ENCODE peak calls at places on chromosomes 6 and 20, in four cellular contexts. L is GM23248, O is neural progenitor cell, R is PC-3. G is an unnamed sample.

GRCh38 chr6:161301338-161301737 is 27.5 kb upstream of the AGPAT4 start:
- DNase-seq in L (peak), R (no peak), O (no peak), G (peak)

GRCh38 chr6:105675715-105676397 is 273.0 kb upstream of the PREP start:
- DNase-seq in L (peak), R (peak), O (peak), G (peak)

GRCh38 chr20:8721098-8721497 is 347.8 kb upstream of the PLCB4 start:
- DNase-seq in O (peak), L (peak), R (peak), G (peak)

GRCh38 chr20:63497946-63498935 is 642 bp downstream of the EEF1A2 start:
- DNase-seq in L (peak), O (no peak), R (peak), G (peak)

GRCh38 chr6:147138841-147139240 is 65.4 kb upstream of the STXBP5 start:
- DNase-seq in O (no peak), R (no peak), L (no peak), G (no peak)

GRCh38 chr20:52972965-52973819 is 1.0 kb downstream of the TSHZ2 start:
- DNase-seq in O (peak), L (peak), R (no peak), G (peak)

GRCh38 chr20:61643631-61644386 is 391.7 kb downstream of the CDH4 start:
- DNase-seq in O (no peak), L (no peak), R (no peak), G (no peak)

GRCh38 chr20:38685853-38686473 is 38.3 kb upstream of the SLC32A1 start:
- DNase-seq in L (peak), R (peak), O (peak), G (peak)

GRCh38 chr20:4811661-4812181 is 90.0 kb downstream of the PRND start:
- DNase-seq in O (no peak), R (no peak), L (no peak), G (no peak)

GRCh38 chr6:106486236-106486635 is 125.7 kb downstream of the CRYBG1 start:
- DNase-seq in R (no peak), O (no peak), L (peak), G (no peak)

GRCh38 chr20:62953167-62953838 is 794 bp downstream of the SLC17A9 start:
- DNase-seq in L (peak), R (no peak), O (no peak), G (peak)

GRCh38 chr6:108798672-108799355 is 49.4 kb upstream of the ARMC2 start:
- DNase-seq in O (peak), R (no peak), L (no peak), G (no peak)

GRCh38 chr6:85261250-85261649 is 188.6 kb upstream of the NT5E start:
- DNase-seq in R (no peak), O (no peak), L (peak), G (no peak)

GRCh38 chr6:43171284-43172126 is 436 bp downstream of the SRF start:
- DNase-seq in L (peak), O (peak), R (no peak), G (peak)

GRCh38 chr6:139308936-139309603 is 17.3 kb upstream of the TXLNB start:
- DNase-seq in R (peak), O (no peak), L (peak), G (peak)

GRCh38 chr6:121210943-121211342 is 123.3 kb downstream of the TBC1D32 start:
- DNase-seq in O (no peak), L (no peak), R (no peak), G (no peak)

GRCh38 chr20:15339264-15339663 is 1001.9 kb upstream of the FLRT3 start:
- DNase-seq in R (peak), L (no peak), O (no peak), G (no peak)
- TF ChIP-seq EZH2phosphoT487 in R (no peak), L (no peak), O (no peak), G (no peak)

GRCh38 chr6:160137989-160138835 is 16.6 kb downstream of the SLC22A1 start:
- DNase-seq in L (peak), R (peak), O (peak), G (peak)

GRCh38 chr6:160139420-160139851 is 17.8 kb downstream of the SLC22A1 start:
- DNase-seq in O (no peak), R (peak), L (peak), G (peak)

GRCh38 chr6:160142115-160142715 is 20.6 kb downstream of the SLC22A1 start:
- DNase-seq in R (no peak), O (no peak), L (no peak), G (no peak)

GRCh38 chr6:160138839-160139419 is 17.3 kb downstream of the SLC22A1 start:
- DNase-seq in L (no peak), O (no peak), R (no peak), G (no peak)

DNA sequence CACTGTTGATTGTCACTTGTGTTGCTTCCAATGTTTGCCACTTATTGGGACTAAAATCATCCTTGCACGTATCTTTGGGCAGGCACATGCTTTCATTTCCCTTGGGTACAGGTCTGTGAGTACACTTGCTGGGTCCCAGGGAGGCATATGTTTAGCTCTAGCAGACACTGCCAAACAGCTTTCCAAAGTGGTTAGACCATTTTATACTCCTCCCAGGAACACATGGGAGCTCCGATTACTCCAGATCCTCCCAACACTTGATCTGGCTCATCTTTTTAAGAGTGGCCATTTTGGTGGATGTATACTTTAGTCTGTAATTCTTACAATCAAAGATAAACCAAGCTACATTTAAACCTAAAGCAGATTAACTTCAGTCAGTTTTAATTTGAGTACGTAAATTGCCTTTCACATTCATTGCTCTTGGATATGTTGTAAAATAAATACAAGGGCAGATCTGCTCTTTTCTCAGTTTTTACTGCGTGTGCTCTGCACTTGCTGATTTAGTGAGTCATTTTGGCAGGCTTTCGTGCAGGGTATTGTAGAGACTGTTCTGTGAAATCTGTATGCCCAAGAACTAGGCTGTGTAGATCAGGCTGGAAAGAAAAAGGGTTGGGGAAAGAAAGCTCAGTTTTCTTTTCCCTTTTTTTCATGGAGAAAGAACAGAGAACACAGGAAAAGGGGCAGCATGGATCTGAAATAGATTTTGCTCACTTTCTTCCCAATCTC is 19.5 kb downstream of the SLC22A1 start:
- DNase-seq in O (no peak), R (peak), L (peak), G (peak)
- TF ChIP-seq EZH2phosphoT487 in O (no peak), R (no peak), L (no peak), G (no peak)

GRCh38 chr20:3551681-3552434 is 81.0 kb downstream of the ATRN start:
- DNase-seq in L (peak), R (no peak), O (no peak), G (no peak)
- TF ChIP-seq EZH2phosphoT487 in L (no peak), R (no peak), O (no peak), G (no peak)

GRCh38 chr6:122289721-122290501 is 109.5 kb upstream of the HSF2 start:
- DNase-seq in R (peak), L (peak), O (peak), G (peak)
- TF ChIP-seq EZH2phosphoT487 in R (no peak), L (no peak), O (no peak), G (no peak)

GRCh38 chr6:411402-412145 is 20.0 kb downstream of the IRF4 start:
- DNase-seq in O (no peak), R (peak), L (peak), G (no peak)
- TF ChIP-seq EZH2phosphoT487 in O (no peak), R (no peak), L (no peak), G (no peak)

GRCh38 chr6:89281779-89282246 is 33.3 kb downstream of the GABRR2 start:
- DNase-seq in R (peak), L (peak), O (peak), G (no peak)
- TF ChIP-seq EZH2phosphoT487 in R (no peak), L (no peak), O (no peak), G (no peak)

G was measured in hepatocyte.